ENCODE peak calls at places on chromosomes 3 and 15, in six cellular contexts. One of them, this sample, is unnamed.

GRCh38 chr3:13405614-13406013 is 14.5 kb downstream of the NUP210 start:
- DNase-seq in bronchial epithelial cell: no peak
- DNase-seq in thoracic aorta: no peak
- DNase-seq in PC-3: peak
- DNase-seq in NCI-H1092: no peak
- DNase-seq in cardiac fibroblast: no peak
- DNase-seq in this sample: no peak

GRCh38 chr3:31448035-31448881 is 84.5 kb upstream of the STT3B start:
- DNase-seq in bronchial epithelial cell: peak
- DNase-seq in thoracic aorta: no peak
- DNase-seq in PC-3: peak
- DNase-seq in NCI-H1092: no peak
- DNase-seq in cardiac fibroblast: peak
- DNase-seq in this sample: no peak

GRCh38 chr3:119297169-119297568 is 3.0 kb downstream of the ARHGAP31 start:
- DNase-seq in bronchial epithelial cell: no peak
- DNase-seq in thoracic aorta: no peak
- DNase-seq in PC-3: peak
- DNase-seq in NCI-H1092: no peak
- DNase-seq in cardiac fibroblast: peak
- DNase-seq in this sample: no peak

GRCh38 chr3:42526616-42527367 is 24.3 kb downstream of the VIPR1 start:
- DNase-seq in bronchial epithelial cell: no peak
- DNase-seq in thoracic aorta: no peak
- DNase-seq in PC-3: no peak
- DNase-seq in NCI-H1092: no peak
- DNase-seq in cardiac fibroblast: no peak
- DNase-seq in this sample: peak

GRCh38 chr3:130648293-130648692 is 98.3 kb downstream of the PIK3R4 start:
- DNase-seq in bronchial epithelial cell: no peak
- DNase-seq in thoracic aorta: no peak
- DNase-seq in PC-3: no peak
- DNase-seq in NCI-H1092: no peak
- DNase-seq in cardiac fibroblast: no peak
- DNase-seq in this sample: no peak

GRCh38 chr3:187319699-187320302 is 28.3 kb upstream of the MASP1 start:
- DNase-seq in bronchial epithelial cell: peak
- DNase-seq in thoracic aorta: peak
- DNase-seq in PC-3: peak
- DNase-seq in NCI-H1092: peak
- DNase-seq in cardiac fibroblast: peak
- DNase-seq in this sample: peak

GRCh38 chr3:134627831-134628230 is 23.0 kb downstream of the KY start:
- DNase-seq in bronchial epithelial cell: peak
- DNase-seq in thoracic aorta: no peak
- DNase-seq in PC-3: peak
- DNase-seq in NCI-H1092: no peak
- DNase-seq in cardiac fibroblast: peak
- DNase-seq in this sample: no peak

GRCh38 chr15:35886765-35887164 is 340.8 kb upstream of the DPH6 start:
- DNase-seq in bronchial epithelial cell: peak
- DNase-seq in thoracic aorta: no peak
- DNase-seq in PC-3: peak
- DNase-seq in NCI-H1092: no peak
- DNase-seq in cardiac fibroblast: peak
- DNase-seq in this sample: no peak

GRCh38 chr15:65008989-65009388 is 19.3 kb upstream of the SPG21 start:
- DNase-seq in bronchial epithelial cell: no peak
- DNase-seq in thoracic aorta: no peak
- DNase-seq in PC-3: no peak
- DNase-seq in NCI-H1092: no peak
- DNase-seq in cardiac fibroblast: peak
- DNase-seq in this sample: no peak

GRCh38 chr3:56125358-56126005 is 342.8 kb downstream of the ERC2 start:
- DNase-seq in bronchial epithelial cell: peak
- DNase-seq in thoracic aorta: no peak
- DNase-seq in PC-3: peak
- DNase-seq in NCI-H1092: no peak
- DNase-seq in cardiac fibroblast: peak
- DNase-seq in this sample: no peak

GRCh38 chr3:105836533-105836932 is 32.3 kb downstream of the CBLB start:
- DNase-seq in bronchial epithelial cell: peak
- DNase-seq in thoracic aorta: no peak
- DNase-seq in PC-3: peak
- DNase-seq in NCI-H1092: no peak
- DNase-seq in cardiac fibroblast: peak
- DNase-seq in this sample: no peak

GRCh38 chr3:178419078-178419477 is 117.2 kb upstream of the KCNMB2 start:
- DNase-seq in bronchial epithelial cell: peak
- DNase-seq in thoracic aorta: no peak
- DNase-seq in PC-3: peak
- DNase-seq in NCI-H1092: peak
- DNase-seq in cardiac fibroblast: peak
- DNase-seq in this sample: no peak

GRCh38 chr15:60720493-60721231 is 241.7 kb upstream of the ICE2 start:
- DNase-seq in bronchial epithelial cell: no peak
- DNase-seq in thoracic aorta: no peak
- DNase-seq in PC-3: no peak
- DNase-seq in NCI-H1092: no peak
- DNase-seq in cardiac fibroblast: no peak
- DNase-seq in this sample: peak

GRCh38 chr15:99432271-99433025 is 133.3 kb upstream of the MEF2A start:
- DNase-seq in bronchial epithelial cell: no peak
- DNase-seq in thoracic aorta: no peak
- DNase-seq in PC-3: no peak
- DNase-seq in NCI-H1092: no peak
- DNase-seq in cardiac fibroblast: no peak
- DNase-seq in this sample: no peak

GRCh38 chr15:96054029-96054428 is 276.5 kb upstream of the NR2F2 start:
- DNase-seq in bronchial epithelial cell: no peak
- DNase-seq in thoracic aorta: no peak
- DNase-seq in PC-3: no peak
- DNase-seq in NCI-H1092: no peak
- DNase-seq in cardiac fibroblast: no peak
- DNase-seq in this sample: no peak

GRCh38 chr3:164040991-164041390 is 1037.3 kb downstream of the SI start:
- DNase-seq in bronchial epithelial cell: no peak
- DNase-seq in thoracic aorta: no peak
- DNase-seq in PC-3: no peak
- DNase-seq in NCI-H1092: no peak
- DNase-seq in cardiac fibroblast: no peak
- DNase-seq in this sample: no peak

This sample was measured in stimulated activated naive CD4-positive, alpha-beta T cell.